ENCODE peak calls at places on chromosome X, in ten cellular contexts. J, N, A, K, P, U, T, V, L and B are unnamed samples.

GRCh38 chrX:106899841-106900240 is 3.3 kb downstream of the RIPPLY1 start:
- DNase-seq in J (no peak), N (no peak), A (no peak), K (no peak), P (no peak), U (no peak), T (no peak), V (no peak), L (no peak), B (no peak)

GRCh38 chrX:20531667-20532066 is 265.0 kb upstream of the RPS6KA3 start:
- DNase-seq in J (no peak), N (no peak), A (no peak), K (no peak), P (no peak), U (no peak), T (no peak), V (no peak), L (peak; percentile 66), B (no peak)

GRCh38 chrX:111386884-111387283 is 25.1 kb downstream of the DCX start:
- DNase-seq in J (no peak), N (no peak), A (no peak), K (no peak), P (no peak), U (no peak), T (no peak), V (no peak), L (no peak), B (no peak)

GRCh38 chrX:155216940-155217450 is 735 bp downstream of the VBP1 start:
- DNase-seq in J (no peak), N (no peak), A (no peak), K (no peak), P (no peak), U (no peak), T (no peak), V (no peak), L (peak; percentile 6), B (no peak)

GRCh38 chrX:24659106-24659505 is 12.0 kb upstream of the PCYT1B start:
- DNase-seq in J (no peak), N (no peak), A (no peak), K (no peak), P (no peak), U (no peak), T (no peak), V (no peak), L (no peak), B (no peak)

GRCh38 chrX:151713859-151714258 is 2.0 kb upstream of the FATE1 start:
- DNase-seq in J (no peak), N (no peak), A (no peak), K (no peak), P (no peak), U (no peak), T (no peak), V (peak; percentile 24), L (peak; percentile 47), B (no peak)

GRCh38 chrX:31429915-31430314 is 358.1 kb upstream of the FTHL17 start:
- DNase-seq in J (no peak), N (no peak), A (no peak), K (no peak), P (no peak), U (no peak), T (no peak), V (no peak), L (no peak), B (no peak)

GRCh38 chrX:71941771-71942170 is 31.1 kb downstream of the NHSL2 start:
- DNase-seq in J (peak; percentile 15), N (no peak), A (no peak), K (no peak), P (peak; percentile 45), U (peak; percentile 14), T (no peak), V (peak; percentile 73), L (peak; percentile 30), B (no peak)

GRCh38 chrX:150508461-150509367 is 59.7 kb upstream of the MTM1 start:
- DNase-seq in J (peak; percentile 19), N (peak; percentile 85), A (no peak), K (no peak), P (peak; percentile 22), U (peak; percentile 42), T (no peak), V (peak; percentile 53), L (no peak), B (no peak)

GRCh38 chrX:38841766-38842165 is 40.5 kb downstream of the MID1IP1 start:
- DNase-seq in J (no peak), N (no peak), A (no peak), K (no peak), P (no peak), U (no peak), T (no peak), V (no peak), L (no peak), B (no peak)

GRCh38 chrX:154540897-154541535 is 5.6 kb downstream of the G6PD start:
- DNase-seq in J (no peak), N (no peak), A (no peak), K (no peak), P (no peak), U (no peak), T (peak; percentile 73), V (no peak), L (peak; percentile 96), B (no peak)

GRCh38 chrX:113305496-113305895 is 464.9 kb upstream of the AMOT start:
- DNase-seq in J (no peak), N (no peak), A (no peak), K (no peak), P (peak; percentile 59), U (no peak), T (no peak), V (peak; percentile 3), L (peak; percentile 11), B (no peak)

GRCh38 chrX:9072281-9072680 is 38.4 kb upstream of the FAM9B start:
- DNase-seq in J (no peak), N (no peak), A (no peak), K (no peak), P (no peak), U (no peak), T (no peak), V (no peak), L (no peak), B (no peak)

GRCh38 chrX:130028196-130028595 is 45.8 kb downstream of the BCORL1 start:
- DNase-seq in J (peak; percentile 51), N (peak; percentile 52), A (peak; percentile 43), K (no peak), P (peak; percentile 20), U (peak; percentile 15), T (no peak), V (peak; percentile 5), L (peak; percentile 54), B (peak; percentile 49)

DNA sequence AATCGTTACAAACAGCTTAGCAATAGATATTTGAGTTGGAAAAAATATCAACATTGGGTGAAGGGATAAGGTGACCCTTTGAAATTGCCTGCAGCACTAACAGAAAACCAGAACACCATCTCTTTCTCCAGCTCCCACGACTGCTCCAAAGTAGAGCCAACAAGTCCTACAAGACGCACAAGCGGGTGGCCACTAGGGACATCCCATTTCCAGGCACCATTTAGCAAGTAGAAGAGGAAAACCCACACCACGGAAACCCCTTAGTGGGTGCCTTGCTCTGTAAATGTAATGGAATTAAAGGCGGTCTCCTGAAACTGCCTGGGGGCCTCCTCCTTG is 1.9 kb downstream of the ARHGAP6 start:
- DNase-seq in J (no peak), N (no peak), A (no peak), K (no peak), P (no peak), U (no peak), T (no peak), V (no peak), L (no peak), B (no peak)
- H3K4me3 ChIP-seq in J (peak overlapping the region; percentile 31), N (peak overlapping the region; percentile 22), A (no peak overlapping the region), K (peak overlapping the region; percentile 49), P (no peak overlapping the region), U (no peak overlapping the region), T (no peak overlapping the region), V (no peak overlapping the region), L (no peak overlapping the region), B (peak overlapping the region; percentile 36)

DNA sequence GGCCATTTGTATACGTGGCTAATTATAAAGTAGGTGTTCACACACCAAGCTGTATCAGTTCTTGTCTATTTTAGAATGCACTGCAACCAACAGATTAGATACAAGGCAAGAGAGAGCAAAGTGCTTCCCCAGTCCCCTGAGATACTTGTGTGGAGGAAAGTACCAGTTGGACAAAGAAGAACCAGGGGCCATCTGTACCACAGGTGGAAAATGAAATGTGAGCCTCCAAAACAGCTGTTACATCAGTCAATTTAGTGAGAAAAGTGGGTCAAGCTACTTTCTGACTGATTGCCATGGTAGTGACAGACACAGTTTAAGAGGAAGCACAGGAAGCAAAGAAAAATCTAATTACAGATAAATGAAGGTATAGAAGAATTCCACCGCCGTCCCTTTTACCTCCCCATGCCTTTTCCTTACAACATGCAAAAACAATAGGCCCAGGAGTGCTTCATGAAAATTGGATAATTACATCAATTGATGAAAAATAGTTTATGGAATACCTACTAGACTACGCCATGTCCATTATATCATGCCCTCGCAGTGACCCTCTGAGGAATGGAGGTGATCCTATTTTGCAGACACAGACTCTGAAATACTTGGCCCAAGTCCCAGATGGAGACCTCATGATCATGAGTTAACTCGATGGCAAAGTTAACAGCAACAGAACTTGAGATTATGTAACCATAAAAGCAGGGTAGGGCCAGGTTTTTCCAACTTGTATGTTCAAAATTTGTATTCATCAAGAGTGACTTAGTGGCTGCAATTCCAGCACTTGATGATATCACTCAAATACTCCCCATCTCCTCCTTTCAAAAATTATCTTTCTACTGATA is 15.8 kb downstream of the SMPX start:
- DNase-seq in J (no peak), N (no peak), A (no peak), K (no peak), P (no peak), U (peak; percentile 14), T (no peak), V (no peak), L (no peak), B (no peak)
- H3K4me3 ChIP-seq in J (no peak overlapping the region), N (no peak overlapping the region), A (no peak overlapping the region), K (no peak overlapping the region), P (no peak overlapping the region), U (no peak overlapping the region), T (no peak overlapping the region), V (no peak overlapping the region), L (no peak overlapping the region), B (no peak overlapping the region)

DNA sequence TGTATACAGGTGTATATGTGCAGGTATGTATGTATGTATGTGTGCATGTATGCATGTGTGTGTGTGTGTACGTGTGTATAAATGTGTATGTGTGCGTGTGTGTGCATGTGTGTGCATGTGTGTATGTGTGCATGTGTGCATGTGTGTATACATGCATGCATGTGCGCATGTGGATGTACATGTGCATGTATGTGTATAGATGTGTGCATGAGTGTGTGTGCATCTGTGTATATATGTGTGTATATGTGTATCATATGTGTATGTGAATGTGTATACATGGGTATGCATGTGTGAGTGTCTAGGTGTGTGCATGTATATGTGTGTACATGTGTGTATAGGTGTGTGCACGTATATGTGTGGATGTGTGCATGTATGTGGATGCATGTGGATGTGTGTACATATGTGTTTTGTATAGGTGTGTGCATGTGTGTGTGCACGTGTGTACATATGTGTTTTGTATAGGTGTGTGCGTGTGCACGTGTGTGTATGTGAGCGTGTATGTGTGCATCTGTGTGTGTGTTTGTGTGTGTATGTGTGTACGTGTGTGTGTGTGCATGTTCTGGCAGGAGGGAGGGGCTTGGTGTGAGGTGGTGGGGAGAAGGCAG is 6.0 kb downstream of the BGN start:
- DNase-seq in J (no peak), N (no peak), A (no peak), K (no peak), P (no peak), U (no peak), T (no peak), V (no peak), L (no peak), B (no peak)
- H3K4me3 ChIP-seq in J (no peak overlapping the region), N (no peak overlapping the region), A (no peak overlapping the region), K (no peak overlapping the region), P (no peak overlapping the region), U (no peak overlapping the region), T (no peak overlapping the region), V (no peak overlapping the region), L (no peak overlapping the region), B (no peak overlapping the region)

GRCh38 chrX:109857898-109858297 is 124.8 kb upstream of the ACSL4 start:
- DNase-seq in J (no peak), N (no peak), A (no peak), K (no peak), P (peak; percentile 55), U (no peak), T (no peak), V (no peak), L (no peak), B (no peak)
- H3K4me3 ChIP-seq in J (no peak overlapping the region), N (no peak overlapping the region), A (no peak overlapping the region), K (no peak overlapping the region), P (no peak overlapping the region), U (no peak overlapping the region), T (no peak overlapping the region), V (no peak overlapping the region), L (no peak overlapping the region), B (no peak overlapping the region)